ENCODE peak calls at places on chromosomes 16 and 17, in six cellular contexts. One of them, this sample, is unnamed.

GRCh38 chr17:14169287-14169686 is 67.4 kb downstream of the CDRT15 start:
- DNase-seq in neural progenitor cell: no peak
- DNase-seq in ELR: no peak
- DNase-seq in Kasumi-1: no peak
- DNase-seq in caudate nucleus: no peak
- DNase-seq in T-helper 1 cell: no peak
- DNase-seq in this sample: no peak

GRCh38 chr16:69798466-69798865 is 36.3 kb downstream of the WWP2 start:
- DNase-seq in neural progenitor cell: peak
- DNase-seq in ELR: peak
- DNase-seq in Kasumi-1: no peak
- DNase-seq in caudate nucleus: peak
- DNase-seq in T-helper 1 cell: no peak
- DNase-seq in this sample: no peak

GRCh38 chr17:73722163-73722562 is 77.9 kb upstream of the SDK2 start:
- DNase-seq in neural progenitor cell: no peak
- DNase-seq in ELR: no peak
- DNase-seq in Kasumi-1: no peak
- DNase-seq in caudate nucleus: no peak
- DNase-seq in T-helper 1 cell: no peak
- DNase-seq in this sample: no peak

GRCh38 chr16:2296662-2297505 is 29.0 kb upstream of the RNPS1 start:
- DNase-seq in neural progenitor cell: peak
- DNase-seq in ELR: peak
- DNase-seq in Kasumi-1: no peak
- DNase-seq in caudate nucleus: no peak
- DNase-seq in T-helper 1 cell: no peak
- DNase-seq in this sample: peak

GRCh38 chr17:29042679-29043538 is at the start of gene PIPOX:
- DNase-seq in neural progenitor cell: peak
- DNase-seq in ELR: peak
- DNase-seq in Kasumi-1: no peak
- DNase-seq in caudate nucleus: peak
- DNase-seq in T-helper 1 cell: no peak
- DNase-seq in this sample: peak

GRCh38 chr16:83851473-83851872 is 43.7 kb downstream of the HSBP1 start:
- DNase-seq in neural progenitor cell: no peak
- DNase-seq in ELR: no peak
- DNase-seq in Kasumi-1: no peak
- DNase-seq in caudate nucleus: no peak
- DNase-seq in T-helper 1 cell: no peak
- DNase-seq in this sample: no peak

GRCh38 chr17:63124536-63124935 is 158.5 kb downstream of the TANC2 start:
- DNase-seq in neural progenitor cell: no peak
- DNase-seq in ELR: no peak
- DNase-seq in Kasumi-1: no peak
- DNase-seq in caudate nucleus: no peak
- DNase-seq in T-helper 1 cell: no peak
- DNase-seq in this sample: no peak

GRCh38 chr16:35711435-35711834 is 2252.0 kb downstream of the TP53TG3F start:
- DNase-seq in neural progenitor cell: no peak
- DNase-seq in ELR: no peak
- DNase-seq in Kasumi-1: no peak
- DNase-seq in caudate nucleus: no peak
- DNase-seq in T-helper 1 cell: no peak
- DNase-seq in this sample: no peak

GRCh38 chr16:11395949-11396240 is 50.6 kb downstream of the RMI2 start:
- DNase-seq in neural progenitor cell: no peak
- DNase-seq in ELR: no peak
- DNase-seq in Kasumi-1: no peak
- DNase-seq in caudate nucleus: no peak
- DNase-seq in T-helper 1 cell: no peak
- DNase-seq in this sample: no peak

GRCh38 chr16:23213831-23214230 is 31.3 kb downstream of the SCNN1G start:
- DNase-seq in neural progenitor cell: no peak
- DNase-seq in ELR: no peak
- DNase-seq in Kasumi-1: no peak
- DNase-seq in caudate nucleus: no peak
- DNase-seq in T-helper 1 cell: no peak
- DNase-seq in this sample: no peak

GRCh38 chr17:80722656-80723055 is 178.0 kb downstream of the RPTOR start:
- DNase-seq in neural progenitor cell: no peak
- DNase-seq in ELR: no peak
- DNase-seq in Kasumi-1: no peak
- DNase-seq in caudate nucleus: no peak
- DNase-seq in T-helper 1 cell: no peak
- DNase-seq in this sample: no peak

GRCh38 chr17:7263071-7263800 is 958 bp upstream of the CLDN7 start:
- DNase-seq in neural progenitor cell: peak
- DNase-seq in ELR: no peak
- DNase-seq in Kasumi-1: no peak
- DNase-seq in caudate nucleus: no peak
- DNase-seq in T-helper 1 cell: no peak
- DNase-seq in this sample: no peak

GRCh38 chr17:12085076-12085949 is 64.6 kb downstream of the MAP2K4 start:
- DNase-seq in neural progenitor cell: no peak
- DNase-seq in ELR: no peak
- DNase-seq in Kasumi-1: no peak
- DNase-seq in caudate nucleus: no peak
- DNase-seq in T-helper 1 cell: no peak
- DNase-seq in this sample: no peak

This sample was measured in sciatic nerve.